ENCODE peak calls at places on chromosomes 3 and 15, in ten cellular contexts. One of them, this sample, is unnamed.

GRCh38 chr3:79161941-79162340 is 605.9 kb downstream of the ROBO1 start:
- DNase-seq in fibroblast of the aortic adventitia: peak
- DNase-seq in GM13976: no peak
- DNase-seq in B cell: no peak
- DNase-seq in choroid plexus epithelial cell: no peak
- DNase-seq in heart left ventricle: no peak
- DNase-seq in AG09319: no peak
- DNase-seq in bronchial epithelial cell: no peak
- DNase-seq in progenitor cell of endocrine pancreas: no peak
- DNase-seq in cardiac fibroblast: peak
- DNase-seq in this sample: no peak

GRCh38 chr3:184752361-184752760 is 40.5 kb upstream of the MAGEF1 start:
- DNase-seq in fibroblast of the aortic adventitia: no peak
- DNase-seq in GM13976: no peak
- DNase-seq in B cell: no peak
- DNase-seq in choroid plexus epithelial cell: no peak
- DNase-seq in heart left ventricle: no peak
- DNase-seq in AG09319: no peak
- DNase-seq in bronchial epithelial cell: no peak
- DNase-seq in progenitor cell of endocrine pancreas: no peak
- DNase-seq in cardiac fibroblast: no peak
- DNase-seq in this sample: no peak

GRCh38 chr15:69597061-69597592 is 144.5 kb downstream of the RPLP1 start:
- DNase-seq in fibroblast of the aortic adventitia: no peak
- DNase-seq in GM13976: no peak
- DNase-seq in B cell: peak
- DNase-seq in choroid plexus epithelial cell: no peak
- DNase-seq in heart left ventricle: no peak
- DNase-seq in AG09319: no peak
- DNase-seq in bronchial epithelial cell: no peak
- DNase-seq in progenitor cell of endocrine pancreas: no peak
- DNase-seq in cardiac fibroblast: no peak
- DNase-seq in this sample: no peak

GRCh38 chr15:65211157-65211982 is at the start of gene CILP:
- DNase-seq in fibroblast of the aortic adventitia: peak
- DNase-seq in GM13976: no peak
- DNase-seq in B cell: no peak
- DNase-seq in choroid plexus epithelial cell: peak
- DNase-seq in heart left ventricle: peak
- DNase-seq in AG09319: no peak
- DNase-seq in bronchial epithelial cell: no peak
- DNase-seq in progenitor cell of endocrine pancreas: no peak
- DNase-seq in cardiac fibroblast: peak
- DNase-seq in this sample: no peak

GRCh38 chr15:101059381-101060341 is 140.5 kb downstream of the LRRK1 start:
- DNase-seq in fibroblast of the aortic adventitia: no peak
- DNase-seq in GM13976: no peak
- DNase-seq in B cell: peak
- DNase-seq in choroid plexus epithelial cell: no peak
- DNase-seq in heart left ventricle: no peak
- DNase-seq in AG09319: no peak
- DNase-seq in bronchial epithelial cell: no peak
- DNase-seq in progenitor cell of endocrine pancreas: no peak
- DNase-seq in cardiac fibroblast: no peak
- DNase-seq in this sample: no peak

GRCh38 chr3:141561426-141562034 is 74.7 kb downstream of the RASA2 start:
- DNase-seq in fibroblast of the aortic adventitia: peak
- DNase-seq in GM13976: peak
- DNase-seq in B cell: peak
- DNase-seq in choroid plexus epithelial cell: peak
- DNase-seq in heart left ventricle: no peak
- DNase-seq in AG09319: peak
- DNase-seq in bronchial epithelial cell: peak
- DNase-seq in progenitor cell of endocrine pancreas: peak
- DNase-seq in cardiac fibroblast: peak
- DNase-seq in this sample: peak

GRCh38 chr15:81908111-81908510 is 137.7 kb downstream of the MEX3B start:
- DNase-seq in fibroblast of the aortic adventitia: no peak
- DNase-seq in GM13976: no peak
- DNase-seq in B cell: no peak
- DNase-seq in choroid plexus epithelial cell: no peak
- DNase-seq in heart left ventricle: no peak
- DNase-seq in AG09319: no peak
- DNase-seq in bronchial epithelial cell: no peak
- DNase-seq in progenitor cell of endocrine pancreas: no peak
- DNase-seq in cardiac fibroblast: no peak
- DNase-seq in this sample: no peak

GRCh38 chr3:123292321-123293310 is 90.9 kb downstream of the SEC22A start:
- DNase-seq in fibroblast of the aortic adventitia: no peak
- DNase-seq in GM13976: no peak
- DNase-seq in B cell: no peak
- DNase-seq in choroid plexus epithelial cell: no peak
- DNase-seq in heart left ventricle: no peak
- DNase-seq in AG09319: no peak
- DNase-seq in bronchial epithelial cell: no peak
- DNase-seq in progenitor cell of endocrine pancreas: no peak
- DNase-seq in cardiac fibroblast: no peak
- DNase-seq in this sample: no peak

GRCh38 chr15:63476229-63476632 is 28.2 kb upstream of the USP3 start:
- DNase-seq in fibroblast of the aortic adventitia: peak
- DNase-seq in GM13976: no peak
- DNase-seq in B cell: no peak
- DNase-seq in choroid plexus epithelial cell: peak
- DNase-seq in heart left ventricle: no peak
- DNase-seq in AG09319: peak
- DNase-seq in bronchial epithelial cell: peak
- DNase-seq in progenitor cell of endocrine pancreas: no peak
- DNase-seq in cardiac fibroblast: peak
- DNase-seq in this sample: no peak

GRCh38 chr3:163071684-163072083 is 1575.1 kb downstream of the OTOL1 start:
- DNase-seq in fibroblast of the aortic adventitia: peak
- DNase-seq in GM13976: no peak
- DNase-seq in B cell: no peak
- DNase-seq in choroid plexus epithelial cell: peak
- DNase-seq in heart left ventricle: no peak
- DNase-seq in AG09319: no peak
- DNase-seq in bronchial epithelial cell: no peak
- DNase-seq in progenitor cell of endocrine pancreas: no peak
- DNase-seq in cardiac fibroblast: peak
- DNase-seq in this sample: no peak

GRCh38 chr3:190117995-190118394 is 2.7 kb downstream of the P3H2 start:
- DNase-seq in fibroblast of the aortic adventitia: no peak
- DNase-seq in GM13976: no peak
- DNase-seq in B cell: no peak
- DNase-seq in choroid plexus epithelial cell: peak
- DNase-seq in heart left ventricle: no peak
- DNase-seq in AG09319: no peak
- DNase-seq in bronchial epithelial cell: no peak
- DNase-seq in progenitor cell of endocrine pancreas: no peak
- DNase-seq in cardiac fibroblast: no peak
- DNase-seq in this sample: no peak

GRCh38 chr3:127573916-127574315 is 16.6 kb downstream of the TPRA1 start:
- DNase-seq in fibroblast of the aortic adventitia: no peak
- DNase-seq in GM13976: no peak
- DNase-seq in B cell: no peak
- DNase-seq in choroid plexus epithelial cell: no peak
- DNase-seq in heart left ventricle: peak
- DNase-seq in AG09319: no peak
- DNase-seq in bronchial epithelial cell: no peak
- DNase-seq in progenitor cell of endocrine pancreas: no peak
- DNase-seq in cardiac fibroblast: no peak
- DNase-seq in this sample: no peak

GRCh38 chr3:197352382-197352781 is 54.0 kb upstream of the DLG1 start:
- DNase-seq in fibroblast of the aortic adventitia: peak
- DNase-seq in GM13976: no peak
- DNase-seq in B cell: no peak
- DNase-seq in choroid plexus epithelial cell: peak
- DNase-seq in heart left ventricle: peak
- DNase-seq in AG09319: no peak
- DNase-seq in bronchial epithelial cell: no peak
- DNase-seq in progenitor cell of endocrine pancreas: no peak
- DNase-seq in cardiac fibroblast: peak
- DNase-seq in this sample: no peak

GRCh38 chr15:60383008-60383694 is 14.6 kb downstream of the ANXA2 start:
- DNase-seq in fibroblast of the aortic adventitia: peak
- DNase-seq in GM13976: no peak
- DNase-seq in B cell: no peak
- DNase-seq in choroid plexus epithelial cell: no peak
- DNase-seq in heart left ventricle: no peak
- DNase-seq in AG09319: no peak
- DNase-seq in bronchial epithelial cell: no peak
- DNase-seq in progenitor cell of endocrine pancreas: no peak
- DNase-seq in cardiac fibroblast: no peak
- DNase-seq in this sample: no peak

GRCh38 chr3:134197681-134198261 is 52.9 kb downstream of the RYK start:
- DNase-seq in fibroblast of the aortic adventitia: peak
- DNase-seq in GM13976: peak
- DNase-seq in B cell: no peak
- DNase-seq in choroid plexus epithelial cell: peak
- DNase-seq in heart left ventricle: no peak
- DNase-seq in AG09319: peak
- DNase-seq in bronchial epithelial cell: peak
- DNase-seq in progenitor cell of endocrine pancreas: no peak
- DNase-seq in cardiac fibroblast: peak
- DNase-seq in this sample: peak

GRCh38 chr15:73048624-73049295 is 3.5 kb upstream of the NEO1 start:
- DNase-seq in fibroblast of the aortic adventitia: no peak
- DNase-seq in GM13976: no peak
- DNase-seq in B cell: no peak
- DNase-seq in choroid plexus epithelial cell: no peak
- DNase-seq in heart left ventricle: no peak
- DNase-seq in AG09319: no peak
- DNase-seq in bronchial epithelial cell: no peak
- DNase-seq in progenitor cell of endocrine pancreas: no peak
- DNase-seq in cardiac fibroblast: no peak
- DNase-seq in this sample: no peak
- TF ChIP-seq CTCF in fibroblast of the aortic adventitia: no peak
- TF ChIP-seq CTCF in GM13976: no peak
- TF ChIP-seq CTCF in B cell: no peak
- TF ChIP-seq CTCF in choroid plexus epithelial cell: no peak
- TF ChIP-seq CTCF in heart left ventricle: no peak
- TF ChIP-seq CTCF in AG09319: no peak
- TF ChIP-seq CTCF in bronchial epithelial cell: no peak
- TF ChIP-seq CTCF in progenitor cell of endocrine pancreas: no peak
- TF ChIP-seq CTCF in cardiac fibroblast: no peak
- TF ChIP-seq CTCF in this sample: no peak

GRCh38 chr3:38121832-38122461 is 15.0 kb downstream of the ACAA1 start:
- DNase-seq in fibroblast of the aortic adventitia: no peak
- DNase-seq in GM13976: no peak
- DNase-seq in B cell: no peak
- DNase-seq in choroid plexus epithelial cell: no peak
- DNase-seq in heart left ventricle: peak
- DNase-seq in AG09319: no peak
- DNase-seq in bronchial epithelial cell: no peak
- DNase-seq in progenitor cell of endocrine pancreas: no peak
- DNase-seq in cardiac fibroblast: no peak
- DNase-seq in this sample: no peak
- TF ChIP-seq CTCF in fibroblast of the aortic adventitia: no peak
- TF ChIP-seq CTCF in GM13976: no peak
- TF ChIP-seq CTCF in B cell: no peak
- TF ChIP-seq CTCF in choroid plexus epithelial cell: no peak
- TF ChIP-seq CTCF in heart left ventricle: no peak
- TF ChIP-seq CTCF in AG09319: no peak
- TF ChIP-seq CTCF in bronchial epithelial cell: no peak
- TF ChIP-seq CTCF in progenitor cell of endocrine pancreas: no peak
- TF ChIP-seq CTCF in cardiac fibroblast: no peak
- TF ChIP-seq CTCF in this sample: no peak

GRCh38 chr15:41817327-41817726 is 10.6 kb upstream of the JMJD7 start:
- DNase-seq in fibroblast of the aortic adventitia: no peak
- DNase-seq in GM13976: no peak
- DNase-seq in B cell: no peak
- DNase-seq in choroid plexus epithelial cell: no peak
- DNase-seq in heart left ventricle: no peak
- DNase-seq in AG09319: no peak
- DNase-seq in bronchial epithelial cell: no peak
- DNase-seq in progenitor cell of endocrine pancreas: no peak
- DNase-seq in cardiac fibroblast: no peak
- DNase-seq in this sample: no peak

GRCh38 chr15:41813426-41813825 is 14.5 kb upstream of the JMJD7 start:
- DNase-seq in fibroblast of the aortic adventitia: no peak
- DNase-seq in GM13976: no peak
- DNase-seq in B cell: no peak
- DNase-seq in choroid plexus epithelial cell: no peak
- DNase-seq in heart left ventricle: no peak
- DNase-seq in AG09319: no peak
- DNase-seq in bronchial epithelial cell: no peak
- DNase-seq in progenitor cell of endocrine pancreas: no peak
- DNase-seq in cardiac fibroblast: no peak
- DNase-seq in this sample: no peak

GRCh38 chr15:41812820-41813375 is 15.0 kb upstream of the JMJD7 start:
- DNase-seq in fibroblast of the aortic adventitia: no peak
- DNase-seq in GM13976: no peak
- DNase-seq in B cell: no peak
- DNase-seq in choroid plexus epithelial cell: no peak
- DNase-seq in heart left ventricle: no peak
- DNase-seq in AG09319: no peak
- DNase-seq in bronchial epithelial cell: no peak
- DNase-seq in progenitor cell of endocrine pancreas: no peak
- DNase-seq in cardiac fibroblast: no peak
- DNase-seq in this sample: no peak

GRCh38 chr15:41816788-41817187 is 11.1 kb upstream of the JMJD7 start:
- DNase-seq in fibroblast of the aortic adventitia: no peak
- DNase-seq in GM13976: no peak
- DNase-seq in B cell: no peak
- DNase-seq in choroid plexus epithelial cell: no peak
- DNase-seq in heart left ventricle: no peak
- DNase-seq in AG09319: no peak
- DNase-seq in bronchial epithelial cell: no peak
- DNase-seq in progenitor cell of endocrine pancreas: no peak
- DNase-seq in cardiac fibroblast: no peak
- DNase-seq in this sample: no peak

DNA sequence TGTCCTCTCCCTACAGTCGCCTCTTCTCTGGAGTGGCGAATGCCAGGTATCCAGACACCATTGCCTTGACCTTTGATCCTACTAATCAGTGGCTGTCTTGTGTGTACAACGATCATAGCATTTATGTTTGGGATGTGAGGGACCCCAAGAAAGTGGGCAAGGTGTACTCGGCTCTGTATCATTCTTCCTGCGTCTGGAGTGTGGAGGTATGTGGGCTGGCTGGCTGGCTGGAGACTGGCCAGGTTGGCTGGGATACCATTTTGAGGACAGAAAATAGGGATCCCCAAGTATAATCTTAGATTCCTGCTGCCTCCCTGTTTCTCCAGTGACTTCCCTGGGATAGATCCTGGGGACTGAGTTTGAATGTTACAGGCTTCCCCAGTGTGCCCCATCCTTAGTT is 13.4 kb upstream of the JMJD7 start:
- DNase-seq in fibroblast of the aortic adventitia: no peak
- DNase-seq in GM13976: no peak
- DNase-seq in B cell: no peak
- DNase-seq in choroid plexus epithelial cell: no peak
- DNase-seq in heart left ventricle: no peak
- DNase-seq in AG09319: no peak
- DNase-seq in bronchial epithelial cell: no peak
- DNase-seq in progenitor cell of endocrine pancreas: no peak
- DNase-seq in cardiac fibroblast: no peak
- DNase-seq in this sample: no peak
- TF ChIP-seq CTCF in fibroblast of the aortic adventitia: no peak
- TF ChIP-seq CTCF in GM13976: no peak
- TF ChIP-seq CTCF in B cell: no peak
- TF ChIP-seq CTCF in choroid plexus epithelial cell: no peak
- TF ChIP-seq CTCF in heart left ventricle: no peak
- TF ChIP-seq CTCF in AG09319: no peak
- TF ChIP-seq CTCF in bronchial epithelial cell: no peak
- TF ChIP-seq CTCF in progenitor cell of endocrine pancreas: no peak
- TF ChIP-seq CTCF in cardiac fibroblast: no peak
- TF ChIP-seq CTCF in this sample: no peak

GRCh38 chr3:138919304-138919703 is 27.6 kb downstream of the FOXL2 start:
- DNase-seq in fibroblast of the aortic adventitia: no peak
- DNase-seq in GM13976: no peak
- DNase-seq in B cell: no peak
- DNase-seq in choroid plexus epithelial cell: no peak
- DNase-seq in heart left ventricle: no peak
- DNase-seq in AG09319: no peak
- DNase-seq in bronchial epithelial cell: no peak
- DNase-seq in progenitor cell of endocrine pancreas: no peak
- DNase-seq in cardiac fibroblast: no peak
- DNase-seq in this sample: no peak
- TF ChIP-seq CTCF in fibroblast of the aortic adventitia: no peak
- TF ChIP-seq CTCF in GM13976: no peak
- TF ChIP-seq CTCF in B cell: no peak
- TF ChIP-seq CTCF in choroid plexus epithelial cell: no peak
- TF ChIP-seq CTCF in heart left ventricle: no peak
- TF ChIP-seq CTCF in AG09319: no peak
- TF ChIP-seq CTCF in bronchial epithelial cell: no peak
- TF ChIP-seq CTCF in progenitor cell of endocrine pancreas: no peak
- TF ChIP-seq CTCF in cardiac fibroblast: no peak
- TF ChIP-seq CTCF in this sample: no peak